ENCODE peak calls at places on chromosomes 4 and X, in six cellular contexts. One of them, this sample, is unnamed.

GRCh38 chrX:125101971-125102750 is 217.5 kb upstream of the TEX13C start:
- DNase-seq in T-helper 17 cell: no peak
- DNase-seq in GDM1: no peak
- DNase-seq in T-cell: no peak
- DNase-seq in GM06990: no peak
- DNase-seq in M059J: no peak
- DNase-seq in this sample: no peak

GRCh38 chr4:147853706-147854105 is 121.8 kb downstream of the ARHGAP10 start:
- DNase-seq in T-helper 17 cell: no peak
- DNase-seq in GM06990: no peak
- DNase-seq in T-cell: no peak
- DNase-seq in M059J: no peak
- DNase-seq in GDM1: no peak
- DNase-seq in this sample: no peak

GRCh38 chr4:89837385-89837995 is 529 bp upstream of the SNCA start:
- DNase-seq in T-cell: no peak
- DNase-seq in GDM1: peak; percentile 75
- DNase-seq in T-helper 17 cell: no peak
- DNase-seq in GM06990: peak; percentile 1
- DNase-seq in M059J: peak; percentile 38
- DNase-seq in this sample: no peak

GRCh38 chrX:46125139-46125538 is 420.1 kb downstream of the ZNF674 start:
- DNase-seq in T-helper 17 cell: no peak
- DNase-seq in M059J: peak; percentile 18
- DNase-seq in T-cell: no peak
- DNase-seq in GM06990: no peak
- DNase-seq in GDM1: peak; percentile 1
- DNase-seq in this sample: no peak

GRCh38 chr4:123559955-123560669 is 163.5 kb downstream of the SPRY1 start:
- DNase-seq in GM06990: no peak
- DNase-seq in T-cell: no peak
- DNase-seq in M059J: no peak
- DNase-seq in GDM1: no peak
- DNase-seq in T-helper 17 cell: no peak
- DNase-seq in this sample: no peak

GRCh38 chr4:121736735-121737351 is 28.1 kb downstream of the SMIM43 start:
- DNase-seq in GM06990: no peak
- DNase-seq in M059J: peak; percentile 70
- DNase-seq in T-helper 17 cell: no peak
- DNase-seq in GDM1: peak; percentile 12
- DNase-seq in T-cell: no peak
- DNase-seq in this sample: peak; percentile 13

GRCh38 chrX:79336869-79337815 is 30.0 kb downstream of the ITM2A start:
- DNase-seq in T-helper 17 cell: no peak
- DNase-seq in GDM1: no peak
- DNase-seq in T-cell: no peak
- DNase-seq in M059J: no peak
- DNase-seq in GM06990: no peak
- DNase-seq in this sample: no peak

GRCh38 chr4:183185018-183185417 is 86.0 kb downstream of the WWC2 start:
- DNase-seq in GDM1: no peak
- DNase-seq in M059J: peak; percentile 83
- DNase-seq in T-helper 17 cell: no peak
- DNase-seq in T-cell: no peak
- DNase-seq in GM06990: peak; percentile 21
- DNase-seq in this sample: no peak

GRCh38 chr4:43330288-43330687 is 437.8 kb downstream of the GRXCR1 start:
- DNase-seq in GDM1: no peak
- DNase-seq in T-cell: no peak
- DNase-seq in GM06990: no peak
- DNase-seq in T-helper 17 cell: no peak
- DNase-seq in M059J: no peak
- DNase-seq in this sample: no peak

GRCh38 chr4:82704156-82704555 is 94.4 kb downstream of the SCD5 start:
- DNase-seq in T-helper 17 cell: no peak
- DNase-seq in M059J: no peak
- DNase-seq in T-cell: no peak
- DNase-seq in GDM1: no peak
- DNase-seq in GM06990: no peak
- DNase-seq in this sample: no peak

This sample was measured in naive thymus-derived CD8-positive, alpha-beta T cell.